ENCODE peak calls at places on chromosomes 11 and 22, in five cellular contexts. L, K, O, Q and G are unnamed samples.

GRCh38 chr11:62402226-62402625 is 16.6 kb upstream of the SCGB1A1 start:
- DNase-seq in K (no peak), L (no peak), Q (no peak), O (peak), G (peak)

GRCh38 chr22:44192098-44192810 is 11.5 kb downstream of the PARVG start:
- DNase-seq in O (no peak), Q (no peak), L (peak), K (no peak), G (no peak)

GRCh38 chr22:20137113-20137512 is 5.5 kb downstream of the ZDHHC8 start:
- DNase-seq in K (no peak), L (no peak), O (no peak), Q (no peak), G (no peak)

GRCh38 chr11:46597609-46598219 is 3.9 kb upstream of the AMBRA1 start:
- DNase-seq in K (peak), L (no peak), Q (no peak), O (no peak), G (no peak)

GRCh38 chr22:46561435-46561905 is 24.1 kb upstream of the CELSR1 start:
- DNase-seq in O (no peak), L (peak), K (no peak), Q (no peak), G (no peak)

GRCh38 chr11:119368121-119369034 is 13.1 kb downstream of the USP2 start:
- DNase-seq in L (no peak), K (peak), Q (no peak), O (no peak), G (no peak)

GRCh38 chr11:47109051-47109791 is 67.5 kb downstream of the ARFGAP2 start:
- DNase-seq in Q (peak), L (no peak), O (no peak), K (no peak), G (no peak)

GRCh38 chr11:69292221-69292648 is 1.7 kb upstream of the MYEOV start:
- DNase-seq in K (no peak), L (no peak), O (peak), Q (no peak), G (no peak)

GRCh38 chr11:20049231-20049630 is 111.0 kb downstream of the DBX1 start:
- DNase-seq in O (no peak), L (no peak), Q (no peak), K (peak), G (no peak)

GRCh38 chr22:34113381-34113780 is 193.1 kb upstream of the LARGE1 start:
- DNase-seq in O (no peak), K (no peak), Q (no peak), L (no peak), G (no peak)

GRCh38 chr11:88886796-88887195 is 179.0 kb downstream of the GRM5 start:
- DNase-seq in K (peak), L (peak), O (no peak), Q (no peak), G (peak)

GRCh38 chr11:29333993-29334780 is 682.6 kb downstream of the KCNA4 start:
- DNase-seq in Q (no peak), O (no peak), K (peak), L (peak), G (peak)

GRCh38 chr11:120336641-120337132 is 474 bp downstream of the ARHGEF12 start:
- DNase-seq in K (peak), O (no peak), Q (no peak), L (no peak), G (no peak)

GRCh38 chr11:12149672-12150225 is 39.4 kb downstream of the MICAL2 start:
- DNase-seq in Q (no peak), K (peak), L (peak), O (no peak), G (no peak)

GRCh38 chr11:56783448-56784041 is 35.0 kb upstream of the OR9G4 start:
- DNase-seq in Q (no peak), O (no peak), L (peak), K (peak), G (peak)

GRCh38 chr11:88318017-88318416 is 19.5 kb downstream of the CTSC start:
- DNase-seq in O (no peak), Q (no peak), L (no peak), K (no peak), G (no peak)

GRCh38 chr11:41175304-41175972 is 284.0 kb downstream of the LRRC4C start:
- DNase-seq in O (no peak), K (no peak), L (no peak), Q (no peak), G (no peak)

GRCh38 chr11:1927151-1928037 is 7.9 kb downstream of the TNNT3 start:
- DNase-seq in Q (no peak), L (no peak), O (no peak), K (no peak), G (no peak)

GRCh38 chr11:115930276-115930675 is 426.1 kb upstream of the CADM1 start:
- DNase-seq in Q (no peak), O (no peak), K (no peak), L (no peak), G (no peak)

GRCh38 chr11:43907028-43907966 is 26.7 kb downstream of the ALKBH3 start:
- DNase-seq in L (no peak), Q (no peak), O (no peak), K (no peak), G (no peak)

GRCh38 chr11:60887531-60887930 is 18.9 kb downstream of the PRPF19 start:
- DNase-seq in Q (peak), O (no peak), L (peak), K (peak), G (peak)

GRCh38 chr11:7892059-7892699 is 38.9 kb downstream of the OR10A6 start:
- DNase-seq in K (peak), O (no peak), L (no peak), Q (no peak), G (peak)

GRCh38 chr22:20550057-20550817 is 42.8 kb downstream of the MED15 start:
- DNase-seq in Q (no peak), O (no peak), K (no peak), L (no peak), G (no peak)

GRCh38 chr11:68396526-68396925 is 64.0 kb upstream of the PPP6R3 start:
- DNase-seq in Q (no peak), L (no peak), K (no peak), O (no peak), G (no peak)

GRCh38 chr11:69496631-69497220 is 15.3 kb downstream of the LINC01488 start:
- DNase-seq in Q (no peak), O (no peak), L (no peak), K (no peak), G (no peak)

GRCh38 chr11:112260490-112260889 is at the start of gene PLET1:
- DNase-seq in L (no peak), Q (no peak), O (no peak), K (no peak), G (no peak)

GRCh38 chr22:47192651-47193437 is 430.4 kb downstream of the TBC1D22A start:
- DNase-seq in L (no peak), O (no peak), Q (no peak), K (no peak), G (no peak)